ENCODE peak calls at places on chromosomes 6 and 20, in six cellular contexts. J, S, I, A, H and Y are unnamed samples.

GRCh38 chr6:130381459-130382380 is 15.9 kb downstream of the TMEM200A start:
- DNase-seq in I (no peak), A (no peak), H (no peak), J (no peak), S (no peak), Y (no peak)

GRCh38 chr20:38275815-38276550 is 15.4 kb upstream of the KIAA1755 start:
- DNase-seq in J (no peak), I (peak; percentile 96), S (no peak), H (peak; percentile 96), A (no peak), Y (peak; percentile 26)

GRCh38 chr20:53735536-53736050 is 142.0 kb upstream of the ZNF217 start:
- DNase-seq in H (peak; percentile 94), I (peak; percentile 92), S (no peak), J (no peak), A (no peak), Y (peak; percentile 96)

GRCh38 chr6:31116661-31117385 is 2.2 kb downstream of the PSORS1C1 start:
- DNase-seq in I (no peak), J (no peak), S (no peak), H (no peak), A (no peak), Y (no peak)

GRCh38 chr6:110285306-110286060 is 72.7 kb downstream of the METTL24 start:
- DNase-seq in J (no peak), S (no peak), A (no peak), H (no peak), I (no peak), Y (no peak)

GRCh38 chr6:28218312-28219248 is 6.5 kb upstream of the ZSCAN9 start:
- DNase-seq in A (peak; percentile 69), I (peak; percentile 61), J (peak; percentile 18), H (peak; percentile 63), S (peak; percentile 72), Y (peak; percentile 70)

GRCh38 chr20:50101281-50101680 is 11.7 kb downstream of the UBE2V1 start:
- DNase-seq in S (no peak), I (no peak), A (no peak), J (no peak), H (no peak), Y (no peak)

GRCh38 chr6:104640141-104640700 is 219.5 kb downstream of the HACE1 start:
- DNase-seq in A (no peak), J (no peak), I (no peak), S (no peak), H (no peak), Y (no peak)

GRCh38 chr20:58568441-58568931 is 53.3 kb upstream of the APCDD1L start:
- DNase-seq in S (no peak), H (no peak), I (no peak), A (no peak), J (no peak), Y (no peak)

GRCh38 chr20:57980526-57980925 is 247.9 kb downstream of the ANKRD60 start:
- DNase-seq in S (no peak), J (no peak), A (no peak), H (no peak), I (no peak), Y (peak; percentile 91)

GRCh38 chr20:1998193-1998520 is 4.3 kb upstream of the PDYN start:
- DNase-seq in S (no peak), J (no peak), H (no peak), A (peak; percentile 23), I (no peak), Y (no peak)

GRCh38 chr6:148885154-148885870 is 138.5 kb downstream of the UST start:
- DNase-seq in I (peak; percentile 91), A (no peak), S (no peak), H (peak; percentile 95), J (no peak), Y (no peak)

GRCh38 chr20:535958-536357 is 7.6 kb downstream of the CSNK2A1 start:
- DNase-seq in J (no peak), A (no peak), S (no peak), H (no peak), I (no peak), Y (no peak)

DNA sequence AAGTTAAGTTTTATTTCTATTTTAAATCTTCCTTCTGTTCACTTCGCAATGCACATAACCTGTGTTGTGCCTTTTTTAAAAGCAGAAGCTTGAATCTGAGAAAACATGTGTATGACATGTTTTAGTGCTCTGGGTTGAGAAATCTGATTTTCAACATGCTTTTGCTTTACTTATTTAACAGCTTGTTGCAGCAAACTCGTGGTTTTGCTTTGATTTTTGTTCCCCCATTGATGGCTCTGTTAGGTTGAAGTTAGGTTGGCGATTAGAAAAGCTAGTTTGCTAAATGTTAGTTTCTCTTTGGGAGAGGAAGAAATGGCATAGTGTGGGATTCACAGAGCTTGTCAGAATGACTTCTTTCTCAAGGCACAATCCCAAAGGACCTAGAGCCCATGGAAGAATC is 170.8 kb downstream of the TMEM242 start:
- DNase-seq in I (no peak), S (no peak), A (no peak), H (peak; percentile 32), J (no peak), Y (no peak)
- H3K9me3 ChIP-seq in I (no peaks in the 10 kb centered on the region), S (no peaks in the 10 kb centered on the region), A (no peaks in the 10 kb centered on the region), H (no peaks in the 10 kb centered on the region), J (no peaks in the 10 kb centered on the region), Y (peaks cover 2% of the 10 kb centered on the region)

DNA sequence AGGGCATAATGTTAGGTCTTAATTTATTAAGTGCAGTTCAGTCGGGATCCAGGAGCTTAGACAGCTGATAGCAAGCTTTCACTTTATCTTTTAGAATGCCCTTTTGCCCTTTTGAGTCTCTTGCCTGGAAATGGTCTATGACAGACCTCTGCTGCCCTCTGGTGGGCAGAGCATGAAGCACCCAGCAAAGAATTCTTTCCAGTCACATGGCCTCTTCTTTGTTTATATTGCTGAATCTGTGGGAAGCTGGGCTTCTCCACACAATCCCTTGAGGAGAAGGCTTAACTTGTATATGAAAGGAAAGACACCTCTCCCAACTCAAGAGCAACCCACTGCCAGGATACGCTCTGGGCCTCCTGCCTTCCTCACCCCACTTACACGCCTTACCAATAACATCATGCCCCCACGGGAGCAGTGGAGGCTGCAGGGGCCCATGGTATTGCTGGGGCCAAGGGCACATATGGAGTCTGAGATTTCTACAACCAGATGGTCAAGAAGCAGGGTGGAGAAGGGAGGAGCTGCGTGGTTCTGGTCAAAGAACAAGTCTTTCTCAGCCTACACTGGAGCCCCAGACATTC is 20.4 kb downstream of the WFDC3 start:
- DNase-seq in A (peak; percentile 88), J (peak; percentile 90), H (peak; percentile 86), S (peak; percentile 91), I (peak; percentile 80), Y (peak; percentile 94)
- H2BK120ac ChIP-seq in A (no peak overlapping the region), J (no peak overlapping the region), H (peak overlapping the region; percentile 98), S (peak overlapping the region; percentile 73), I (peak overlapping the region; percentile 67), Y (peak overlapping the region; percentile 52)

GRCh38 chr20:7866279-7866678 is 74.0 kb downstream of the HAO1 start:
- DNase-seq in H (no peak), J (no peak), S (no peak), I (no peak), A (no peak), Y (no peak)
- H3K4ac ChIP-seq in H (no peak overlapping the region), J (no peak overlapping the region), S (no peak overlapping the region), I (no peak overlapping the region), A (no peak overlapping the region), Y (no peak overlapping the region)

GRCh38 chr6:24583463-24584389 is 62.3 kb downstream of the KIAA0319 start:
- DNase-seq in I (peak; percentile 63), A (peak; percentile 76), S (peak; percentile 81), J (peak; percentile 63), H (peak; percentile 70), Y (peak; percentile 28)
- H3K9me3 ChIP-seq in I (no peaks in the 10 kb centered on the region), A (no peaks in the 10 kb centered on the region), S (no peaks in the 10 kb centered on the region), J (no peaks in the 10 kb centered on the region), H (no peaks in the 10 kb centered on the region), Y (no peaks in the 10 kb centered on the region)

GRCh38 chr6:34537922-34538550 is 18.1 kb downstream of the SPDEF start:
- DNase-seq in I (no peak), A (no peak), S (no peak), J (no peak), H (no peak), Y (no peak)

GRCh38 chr6:34539181-34539580 is 16.9 kb downstream of the SPDEF start:
- DNase-seq in H (no peak), J (no peak), S (no peak), I (no peak), A (no peak), Y (no peak)

GRCh38 chr6:34538581-34538980 is 17.5 kb downstream of the SPDEF start:
- DNase-seq in A (no peak), I (no peak), S (no peak), J (no peak), H (no peak), Y (no peak)

GRCh38 chr6:34543421-34543820 is 12.7 kb downstream of the SPDEF start:
- DNase-seq in H (peak; percentile 41), A (no peak), J (no peak), I (peak; percentile 65), S (no peak), Y (no peak)

DNA sequence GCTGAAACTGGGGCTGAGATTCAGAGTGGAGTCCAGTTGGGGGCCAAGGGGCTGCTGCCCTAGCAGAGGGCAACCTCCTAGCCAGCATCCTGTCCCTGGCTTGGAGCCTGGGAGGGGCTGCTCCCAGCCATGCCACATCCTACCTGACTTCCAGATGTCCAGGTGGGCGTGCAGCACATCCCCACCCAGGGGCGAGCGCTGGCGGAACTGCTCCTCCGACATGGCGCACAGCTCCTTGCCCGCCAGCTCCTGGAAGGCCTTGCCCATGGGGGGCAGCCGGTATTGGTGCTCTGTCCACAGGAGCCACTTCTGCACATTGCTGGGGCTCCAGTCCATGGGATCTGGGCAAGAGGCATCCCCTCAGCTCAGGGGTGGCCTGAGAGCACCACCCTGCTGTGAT is 15.3 kb downstream of the SPDEF start:
- DNase-seq in H (no peak), I (no peak), A (no peak), J (no peak), S (no peak), Y (no peak)
- H2BK120ac ChIP-seq in H (no peak overlapping the region), I (no peak overlapping the region), A (no peak overlapping the region), J (peak overlapping the region; percentile 50), S (no peak overlapping the region), Y (no peak overlapping the region)